ENCODE peak calls at places on chromosomes 16 and 17, in nine cellular contexts. J, Q, P, B, T, Z, L, O and W are unnamed samples.

GRCh38 chr17:65261152-65261551 is 124.0 kb downstream of the RGS9 start:
- DNase-seq in B (no peak), P (no peak), L (no peak), O (no peak), T (no peak), Q (no peak), Z (no peak), J (no peak), W (no peak)

GRCh38 chr17:77233635-77234334 is 93.0 kb downstream of the SEC14L1 start:
- DNase-seq in O (no peak), T (peak), Z (no peak), L (no peak), P (no peak), Q (no peak), B (no peak), J (no peak), W (no peak)

GRCh38 chr17:38921756-38922411 is 3.5 kb upstream of the LASP1NB start:
- DNase-seq in T (no peak), B (no peak), O (no peak), J (no peak), Q (no peak), P (no peak), L (no peak), Z (no peak), W (no peak)

GRCh38 chr17:73261952-73262675 is 434 bp upstream of the CPSF4L start:
- DNase-seq in P (no peak), Z (no peak), J (peak), Q (no peak), O (peak), B (no peak), T (no peak), L (no peak), W (no peak)

GRCh38 chr17:60323754-60324153 is 68.2 kb downstream of the USP32 start:
- DNase-seq in B (no peak), T (no peak), O (no peak), Q (no peak), P (no peak), L (no peak), J (no peak), Z (no peak), W (no peak)

GRCh38 chr16:85425061-85425662 is 188.0 kb upstream of the GSE1 start:
- DNase-seq in L (no peak), Q (no peak), Z (no peak), J (no peak), B (no peak), P (no peak), O (no peak), T (no peak), W (peak)

GRCh38 chr16:73000020-73000906 is 47.7 kb downstream of the ZFHX3 start:
- DNase-seq in Z (no peak), O (peak), J (peak), B (no peak), P (no peak), Q (no peak), L (no peak), T (no peak), W (peak)

GRCh38 chr17:67390646-67391480 is 13.8 kb downstream of the PITPNC1 start:
- DNase-seq in Q (no peak), Z (peak), P (peak), B (no peak), J (peak), O (no peak), T (peak), L (peak), W (peak)

GRCh38 chr16:25256821-25257503 is 683 bp downstream of the ZKSCAN2 start:
- DNase-seq in O (no peak), T (peak), B (no peak), Q (peak), L (no peak), P (no peak), J (no peak), Z (no peak), W (no peak)

GRCh38 chr17:9271989-9272388 is 250.7 kb downstream of the NTN1 start:
- DNase-seq in Z (no peak), B (no peak), J (peak), T (no peak), O (peak), P (no peak), Q (no peak), L (no peak), W (no peak)

GRCh38 chr17:3027786-3028532 is 35.4 kb downstream of the OR1D5 start:
- DNase-seq in Z (no peak), O (no peak), P (no peak), Q (no peak), B (no peak), T (no peak), J (no peak), L (no peak), W (no peak)

GRCh38 chr17:78822552-78822951 is 18.1 kb downstream of the USP36 start:
- DNase-seq in P (no peak), Q (no peak), B (peak), O (no peak), L (no peak), J (peak), Z (no peak), T (peak), W (no peak)

GRCh38 chr16:89505204-89506112 is 2.7 kb upstream of the SPG7 start:
- DNase-seq in B (peak), P (peak), Q (no peak), L (no peak), O (peak), Z (peak), J (peak), T (peak), W (peak)

GRCh38 chr17:80837711-80838110 is 153.9 kb upstream of the CHMP6 start:
- DNase-seq in Q (no peak), J (no peak), P (no peak), Z (no peak), T (no peak), L (no peak), O (no peak), B (no peak), W (no peak)

GRCh38 chr16:86477642-86478041 is 32.7 kb upstream of the FOXF1 start:
- DNase-seq in T (no peak), P (no peak), B (no peak), Z (no peak), Q (no peak), O (no peak), J (no peak), L (no peak), W (no peak)

GRCh38 chr17:74426551-74427047 is 5.3 kb upstream of the GPRC5C start:
- DNase-seq in Q (no peak), Z (no peak), T (no peak), O (no peak), P (no peak), L (no peak), B (no peak), J (no peak), W (no peak)

GRCh38 chr17:48520631-48521045 is 10.2 kb downstream of the HOXB1 start:
- DNase-seq in Z (no peak), J (no peak), T (no peak), O (no peak), P (no peak), B (no peak), Q (no peak), L (no peak), W (no peak)

GRCh38 chr17:76709077-76709950 is 1.5 kb downstream of the MXRA7 start:
- DNase-seq in Z (no peak), T (peak), Q (peak), O (peak), B (no peak), P (no peak), L (no peak), J (peak), W (no peak)